ENCODE peak calls at places on chromosomes 2 and 18, in eight cellular contexts. N, H, D, O, Y, C, K and I are unnamed samples.

GRCh38 chr18:75209129-75209951 is at the start of gene PTGR3:
- DNase-seq in N (peak; percentile 55), H (peak; percentile 84), D (peak; percentile 80), O (peak; percentile 84), Y (peak; percentile 44), C (no peak), K (peak; percentile 93), I (no peak)

GRCh38 chr2:145975406-145975805 is 1455.5 kb upstream of the ZEB2 start:
- DNase-seq in N (no peak), H (no peak), D (no peak), O (no peak), Y (no peak), C (no peak), K (no peak), I (no peak)

GRCh38 chr2:100632759-100633158 is 70.0 kb downstream of the PDCL3 start:
- DNase-seq in N (no peak), H (no peak), D (no peak), O (no peak), Y (no peak), C (no peak), K (no peak), I (no peak)

GRCh38 chr18:31217038-31217437 is 54.4 kb upstream of the DSC1 start:
- DNase-seq in N (no peak), H (no peak), D (no peak), O (no peak), Y (no peak), C (no peak), K (no peak), I (no peak)

GRCh38 chr2:25512707-25513106 is 160.7 kb downstream of the DTNB start:
- DNase-seq in N (no peak), H (no peak), D (peak; percentile 46), O (no peak), Y (no peak), C (no peak), K (no peak), I (no peak)

GRCh38 chr2:86139981-86140380 is 33.9 kb downstream of the PTCD3 start:
- DNase-seq in N (no peak), H (no peak), D (no peak), O (no peak), Y (no peak), C (no peak), K (no peak), I (no peak)

GRCh38 chr2:58845011-58845410 is 603.9 kb upstream of the FANCL start:
- DNase-seq in N (no peak), H (no peak), D (no peak), O (no peak), Y (no peak), C (no peak), K (no peak), I (no peak)

GRCh38 chr18:44680271-44681038 is at the start of gene SETBP1:
- DNase-seq in N (no peak), H (peak; percentile 61), D (peak; percentile 40), O (peak; percentile 82), Y (peak; percentile 19), C (no peak), K (peak; percentile 77), I (no peak)

GRCh38 chr2:227407601-227408089 is 19.9 kb upstream of the SCYGR1 start:
- DNase-seq in N (no peak), H (no peak), D (peak; percentile 41), O (no peak), Y (no peak), C (no peak), K (peak; percentile 86), I (peak; percentile 34)

GRCh38 chr2:216474925-216475670 is 23.5 kb upstream of the RPL37A start:
- DNase-seq in N (no peak), H (no peak), D (no peak), O (no peak), Y (no peak), C (no peak), K (no peak), I (no peak)

GRCh38 chr18:49094979-49095632 is 144.3 kb upstream of the SMAD7 start:
- DNase-seq in N (no peak), H (no peak), D (no peak), O (no peak), Y (no peak), C (peak; percentile 45), K (no peak), I (peak; percentile 16)

GRCh38 chr2:70985283-70985688 is 6.9 kb downstream of the ANKRD53 start:
- DNase-seq in N (no peak), H (peak; percentile 12), D (no peak), O (no peak), Y (no peak), C (no peak), K (no peak), I (no peak)

GRCh38 chr2:148530350-148530749 is 114.2 kb upstream of the EPC2 start:
- DNase-seq in N (no peak), H (peak; percentile 13), D (no peak), O (no peak), Y (no peak), C (no peak), K (no peak), I (no peak)

GRCh38 chr2:76450024-76450475 is 739.3 kb upstream of the GCFC2 start:
- DNase-seq in N (no peak), H (no peak), D (no peak), O (no peak), Y (no peak), C (no peak), K (no peak), I (no peak)

GRCh38 chr2:29459445-29460179 is 344.4 kb downstream of the CLIP4 start:
- DNase-seq in N (no peak), H (no peak), D (no peak), O (no peak), Y (no peak), C (peak; percentile 62), K (no peak), I (no peak)

GRCh38 chr2:161223139-161223732 is 63.0 kb downstream of the TANK start:
- DNase-seq in N (peak; percentile 38), H (no peak), D (no peak), O (no peak), Y (no peak), C (no peak), K (no peak), I (no peak)

GRCh38 chr2:7083580-7084509 is 166.6 kb downstream of the RNF144A start:
- DNase-seq in N (peak; percentile 25), H (peak; percentile 63), D (no peak), O (no peak), Y (no peak), C (no peak), K (no peak), I (no peak)

GRCh38 chr2:70508711-70509462 is 44.7 kb downstream of the TGFA start:
- DNase-seq in N (no peak), H (no peak), D (peak; percentile 49), O (no peak), Y (no peak), C (no peak), K (no peak), I (peak; percentile 91)

GRCh38 chr2:160376576-160376975 is 117.0 kb downstream of the RBMS1 start:
- DNase-seq in N (no peak), H (no peak), D (no peak), O (no peak), Y (no peak), C (no peak), K (no peak), I (no peak)

GRCh38 chr2:233091595-233092375 is 31.6 kb downstream of the INPP5D start:
- DNase-seq in N (no peak), H (no peak), D (no peak), O (no peak), Y (no peak), C (no peak), K (peak; percentile 41), I (no peak)

DNA sequence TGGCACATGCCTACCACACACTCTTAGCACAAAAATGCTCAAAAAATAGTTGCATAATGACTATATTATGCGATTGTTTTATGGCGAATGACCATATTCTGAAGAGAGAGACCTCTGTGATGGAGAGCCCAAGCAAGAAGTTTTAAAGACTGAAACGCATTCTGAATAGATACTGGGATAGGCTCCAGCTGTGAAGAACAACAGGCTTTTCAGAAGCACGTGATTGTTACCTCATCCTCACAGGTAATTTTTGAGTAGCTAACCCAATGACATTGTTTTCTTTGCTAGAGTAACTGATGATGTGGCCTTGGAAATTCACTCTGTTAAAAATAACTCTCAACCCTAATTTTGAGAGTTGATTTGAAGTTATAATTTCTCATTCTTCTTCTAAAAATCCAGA is 2.0 kb upstream of the DDX18 start:
- DNase-seq in N (no peak), H (no peak), D (no peak), O (no peak), Y (no peak), C (no peak), K (no peak), I (no peak)
- H3K27ac ChIP-seq in N (no peak overlapping the region), H (no peak overlapping the region), D (no peak overlapping the region), O (no peak overlapping the region), Y (no peak overlapping the region), C (no peak overlapping the region), K (no peak overlapping the region), I (no peak overlapping the region)

GRCh38 chr2:111946294-111947114 is 48.1 kb downstream of the MERTK start:
- DNase-seq in N (no peak), H (no peak), D (peak; percentile 74), O (peak; percentile 84), Y (no peak), C (peak; percentile 87), K (peak; percentile 78), I (peak; percentile 92)
- H3K27ac ChIP-seq in N (no peak overlapping the region), H (no peak overlapping the region), D (peak overlapping the region; percentile 92), O (peak overlapping the region; percentile 75), Y (peak overlapping the region; percentile 71), C (peak overlapping the region; percentile 72), K (peak overlapping the region; percentile 55), I (peak overlapping the region; percentile 24)

GRCh38 chr2:94759211-94759610 is 112.0 kb upstream of the TEKT4 start:
- DNase-seq in N (no peak), H (no peak), D (peak; percentile 46), O (no peak), Y (no peak), C (no peak), K (no peak), I (no peak)

GRCh38 chr2:94758546-94758945 is 112.7 kb upstream of the TEKT4 start:
- DNase-seq in N (no peak), H (no peak), D (no peak), O (no peak), Y (no peak), C (no peak), K (no peak), I (no peak)

DNA sequence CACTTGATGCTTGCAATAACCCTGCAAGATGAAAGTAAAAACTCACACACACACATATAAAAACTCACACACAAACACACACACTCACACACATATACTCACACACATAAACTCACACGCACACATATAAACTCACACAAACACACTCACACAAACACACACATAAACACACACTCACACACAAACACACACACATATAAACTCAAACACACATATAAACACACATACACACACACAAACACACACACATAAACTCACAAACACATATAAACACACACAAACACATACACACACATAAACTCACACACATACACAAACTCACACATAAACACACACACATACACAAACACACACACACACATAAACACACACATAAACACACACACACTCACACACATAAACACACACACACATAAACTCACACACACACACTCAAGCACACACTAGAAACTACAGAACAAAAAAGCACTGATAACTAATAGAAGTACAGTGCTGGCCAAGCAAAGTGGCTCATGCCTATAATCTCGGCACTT is 117.7 kb upstream of the TEKT4 start:
- DNase-seq in N (no peak), H (no peak), D (no peak), O (no peak), Y (no peak), C (no peak), K (no peak), I (no peak)
- H3K27ac ChIP-seq in N (no peak overlapping the region), H (no peak overlapping the region), D (no peak overlapping the region), O (no peak overlapping the region), Y (no peak overlapping the region), C (no peak overlapping the region), K (no peak overlapping the region), I (no peak overlapping the region)

GRCh38 chr2:27092696-27093429 is 6.3 kb downstream of the KHK start:
- DNase-seq in N (no peak), H (no peak), D (no peak), O (no peak), Y (no peak), C (no peak), K (no peak), I (no peak)
- H3K27ac ChIP-seq in N (no peak overlapping the region), H (no peak overlapping the region), D (no peak overlapping the region), O (no peak overlapping the region), Y (no peak overlapping the region), C (no peak overlapping the region), K (no peak overlapping the region), I (no peak overlapping the region)